ENCODE peak calls at places on chromosomes 12 and 14, in ten cellular contexts. L is right lobe of liver, W is IMR-90, O is suprapubic skin, D is psoas muscle, C is tibial artery, E is PC-3, R is gastrocnemius medialis, B is left ventricle myocardium inferior, V is H9. Q is an unnamed sample. For H3K4me1, the result is how much of the 10 kb centered on the place peaks cover.

GRCh38 chr12:89529738-89530137 is 3.9 kb upstream of the POC1B start:
- DNase-seq in E (peak), W (peak), D (no peak), R (no peak), B (no peak), L (no peak), V (no peak), C (no peak), O (no peak), Q (no peak)

GRCh38 chr14:71324767-71325272 is 417.6 kb downstream of the PCNX1 start:
- DNase-seq in E (no peak), O (no peak), V (peak), D (no peak), W (peak), C (no peak), L (no peak), R (no peak), B (no peak), Q (no peak)

GRCh38 chr12:81083018-81083417 is 5.1 kb downstream of the ACSS3 start:
- DNase-seq in W (no peak), E (no peak), C (no peak), L (no peak), V (no peak), R (no peak), O (no peak), D (no peak), B (no peak), Q (no peak)

GRCh38 chr14:106115401-106115800 is 589.0 kb downstream of the TMEM121 start:
- DNase-seq in C (no peak), V (no peak), B (no peak), O (no peak), E (no peak), R (no peak), L (no peak), D (no peak), W (no peak), Q (no peak)

GRCh38 chr12:52741378-52742195 is 35.6 kb downstream of the KRT76 start:
- DNase-seq in V (peak), D (peak), B (peak), O (no peak), W (peak), E (peak), R (no peak), L (no peak), C (no peak), Q (no peak)

GRCh38 chr12:119576915-119577314 is 16.7 kb upstream of the TMEM233 start:
- DNase-seq in W (no peak), C (no peak), L (no peak), D (no peak), B (no peak), O (no peak), E (no peak), V (no peak), R (no peak), Q (no peak)

GRCh38 chr12:104653730-104654328 is 197.1 kb downstream of the CHST11 start:
- DNase-seq in L (no peak), W (no peak), C (no peak), D (no peak), B (no peak), E (peak), V (peak), O (no peak), R (no peak), Q (no peak)

GRCh38 chr12:90250041-90250440 is 541.4 kb upstream of the ATP2B1 start:
- DNase-seq in L (no peak), W (no peak), C (no peak), E (peak), B (no peak), R (no peak), V (no peak), D (no peak), O (no peak), Q (no peak)

GRCh38 chr12:93122089-93122488 is 193.0 kb upstream of the EEA1 start:
- DNase-seq in D (no peak), R (no peak), O (no peak), V (no peak), E (peak), L (no peak), C (no peak), W (peak), B (no peak), Q (no peak)

GRCh38 chr14:89598548-89599186 is 181.6 kb upstream of the FOXN3 start:
- DNase-seq in D (no peak), R (no peak), V (no peak), C (no peak), E (no peak), B (no peak), O (no peak), L (no peak), W (peak), Q (no peak)

GRCh38 chr12:42575717-42576116 is 13.8 kb downstream of the PRICKLE1 start:
- DNase-seq in W (no peak), O (no peak), V (no peak), L (no peak), R (no peak), B (no peak), C (no peak), D (no peak), E (no peak), Q (no peak)

GRCh38 chr12:122389677-122390076 is 32.8 kb downstream of the CLIP1 start:
- DNase-seq in L (no peak), R (no peak), W (no peak), E (no peak), B (no peak), O (no peak), V (no peak), D (no peak), C (no peak), Q (no peak)

GRCh38 chr12:87661770-87662402 is 367.3 kb downstream of the C12orf50 start:
- DNase-seq in O (no peak), L (no peak), B (no peak), V (no peak), E (peak), W (peak), C (no peak), D (no peak), R (no peak), Q (no peak)

GRCh38 chr14:91368681-91369416 is 48.8 kb downstream of the CCDC88C start:
- DNase-seq in V (no peak), R (no peak), B (no peak), E (no peak), L (no peak), O (no peak), W (no peak), C (no peak), D (no peak), Q (no peak)

GRCh38 chr14:72708708-72709475 is 185.0 kb downstream of the DPF3 start:
- DNase-seq in V (peak), B (no peak), O (no peak), R (no peak), D (no peak), E (peak), L (no peak), C (no peak), W (no peak), Q (no peak)

GRCh38 chr14:100621806-100622205 is 34.6 kb upstream of the BEGAIN start:
- DNase-seq in D (no peak), R (no peak), B (no peak), W (no peak), V (no peak), C (no peak), L (peak), O (peak), E (no peak), Q (no peak)

GRCh38 chr12:116213014-116213413 is 64.5 kb downstream of the MED13L start:
- DNase-seq in W (no peak), O (no peak), R (no peak), C (no peak), V (no peak), B (no peak), E (no peak), L (no peak), D (no peak), Q (no peak)

GRCh38 chr14:100535287-100536131 is 51.7 kb downstream of the BEGAIN start:
- DNase-seq in L (peak), E (no peak), W (no peak), V (peak), D (peak), C (peak), B (peak), O (peak), R (peak), Q (peak)

GRCh38 chr12:95634622-95635621 is 83.6 kb upstream of the USP44 start:
- DNase-seq in L (peak), B (no peak), E (peak), V (no peak), C (no peak), R (no peak), W (peak), D (no peak), O (no peak), Q (no peak)

GRCh38 chr12:28313631-28314030 is 123.4 kb downstream of the CCDC91 start:
- DNase-seq in R (peak), C (no peak), W (peak), E (peak), B (no peak), D (no peak), O (no peak), L (no peak), V (no peak), Q (no peak)

GRCh38 chr14:36662543-36663403 is 1.1 kb downstream of the PAX9 start:
- DNase-seq in E (peak), O (no peak), V (peak), C (no peak), R (no peak), D (no peak), L (no peak), B (no peak), W (no peak), Q (peak)

GRCh38 chr12:132267873-132268272 is 61.5 kb downstream of the GALNT9 start:
- DNase-seq in E (no peak), W (no peak), V (no peak), L (no peak), R (no peak), C (no peak), B (no peak), O (no peak), D (no peak), Q (no peak)

GRCh38 chr14:92945959-92946846 is 23.3 kb downstream of the CHGA start:
- DNase-seq in O (peak), W (peak), C (peak), V (no peak), L (peak), D (peak), E (peak), B (peak), R (peak), Q (peak)

DNA sequence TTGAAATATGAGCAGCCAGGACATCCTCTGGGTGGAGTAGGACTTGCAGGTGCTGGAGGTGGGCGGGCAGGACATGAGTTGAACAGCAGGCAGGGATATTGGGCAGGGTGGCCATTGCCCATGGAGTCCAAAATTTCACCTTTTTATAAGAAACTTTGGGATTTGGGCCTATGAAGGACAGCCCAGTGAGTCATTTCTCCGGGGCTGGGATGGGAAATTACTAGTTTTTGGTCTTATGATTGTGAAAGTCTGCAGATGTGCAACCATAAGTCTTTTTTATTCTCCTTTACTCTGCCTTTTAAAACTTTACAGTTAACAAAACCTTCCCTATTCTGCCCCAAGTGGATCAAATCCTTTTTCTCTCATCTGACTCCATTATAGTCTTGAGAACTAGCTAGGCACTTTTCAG is 88.9 kb downstream of the TMX1 start:
- DNase-seq in R (peak), L (no peak), V (no peak), B (no peak), O (no peak), C (peak), D (peak), E (no peak), W (peak), Q (no peak)
- H3K27ac ChIP-seq in R (peak), L (no peak), V (no peak), B (peak), O (peak), C (no peak), D (no peak), E (no peak), W (no peak), Q (no peak)

DNA sequence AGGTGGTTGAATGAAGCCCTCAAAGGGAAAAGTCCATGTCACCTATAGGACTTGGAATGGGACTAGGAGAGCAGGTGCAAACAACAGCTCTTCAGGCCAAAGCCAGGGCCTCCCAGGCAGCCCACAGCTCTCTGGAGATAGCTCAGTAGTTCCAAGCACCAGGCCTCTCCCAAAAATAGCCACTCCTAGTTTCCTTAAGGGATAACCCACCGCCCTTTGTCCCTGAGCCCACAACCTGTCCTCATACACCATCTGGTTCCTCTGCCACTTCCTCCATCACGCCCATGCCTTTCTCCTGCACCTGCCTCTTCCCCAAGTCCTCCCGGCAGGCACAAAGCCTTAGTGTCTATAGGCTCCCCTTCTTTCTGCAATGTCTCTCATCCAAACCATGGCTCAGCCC is 2.1 kb downstream of the RAB15 start:
- DNase-seq in V (no peak), C (no peak), L (no peak), W (no peak), B (no peak), E (no peak), R (no peak), O (no peak), D (no peak), Q (no peak)
- TF ChIP-seq CTCF in V (no peak), C (no peak), L (no peak), W (no peak), B (no peak), E (no peak), R (no peak), O (no peak), D (no peak), Q (no peak)

GRCh38 chr12:26113853-26114719 is 10.8 kb downstream of the BHLHE41 start:
- DNase-seq in W (peak), B (peak), L (peak), D (peak), E (peak), C (peak), O (peak), R (peak), V (peak), Q (peak)

GRCh38 chr12:26114720-26115406 is 10.0 kb downstream of the BHLHE41 start:
- DNase-seq in B (no peak), C (no peak), L (no peak), O (peak), D (no peak), E (no peak), R (no peak), V (no peak), W (no peak), Q (no peak)

GRCh38 chr12:26112232-26112631 is 12.6 kb downstream of the BHLHE41 start:
- DNase-seq in L (no peak), V (no peak), E (no peak), D (no peak), B (no peak), C (no peak), R (no peak), O (no peak), W (no peak), Q (no peak)

GRCh38 chr12:26112703-26113147 is 12.1 kb downstream of the BHLHE41 start:
- DNase-seq in D (no peak), B (no peak), L (no peak), C (no peak), R (no peak), V (no peak), O (no peak), W (peak), E (peak), Q (no peak)

DNA sequence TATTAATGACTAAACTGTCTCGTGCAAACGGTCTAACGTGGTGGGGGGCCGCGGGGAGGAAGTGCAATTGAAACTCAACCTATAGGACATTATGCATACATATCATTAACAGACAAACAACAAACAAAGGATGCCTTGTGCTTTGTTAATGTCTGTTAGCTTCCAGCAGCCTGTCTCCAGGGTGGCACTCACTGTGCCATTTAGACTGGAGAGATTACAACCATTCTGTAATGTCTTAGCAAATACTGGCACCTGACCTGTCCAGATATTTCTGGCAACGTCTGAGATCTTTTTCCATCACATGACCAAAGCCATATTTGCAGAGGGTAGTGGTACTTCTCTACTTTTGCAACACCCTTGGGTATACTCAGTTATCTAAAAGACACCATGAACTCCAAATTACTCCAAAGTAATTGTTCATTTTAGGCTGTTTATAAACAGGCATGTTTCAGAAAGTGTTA is 11.6 kb downstream of the BHLHE41 start:
- DNase-seq in E (peak), C (peak), D (no peak), V (no peak), W (no peak), B (no peak), O (no peak), L (no peak), R (peak), Q (no peak)
- H3K4me1 ChIP-seq in E (under half), C (under half), D (half or more), V (under half), W (under half), B (half or more), O (under half), L (under half), R (half or more), Q (under half)

GRCh38 chr14:97458302-97459137 is 661.3 kb downstream of the VRK1 start:
- DNase-seq in E (no peak), C (peak), W (no peak), L (peak), V (peak), R (no peak), B (no peak), D (no peak), O (peak), Q (peak)
- H3K27ac ChIP-seq in E (no peak), C (no peak), W (no peak), L (no peak), V (no peak), R (no peak), B (no peak), D (no peak), O (no peak), Q (no peak)

Q was measured in kidney.